ENCODE peak calls at places on chromosome 20, in six cellular contexts. One of them, this sample, is unnamed.

GRCh38 chr20:5448449-5449118 is 131.8 kb upstream of the PROKR2 start:
- DNase-seq in heart right ventricle: no peak
- DNase-seq in effector CD8-positive, alpha-beta T cell: peak
- DNase-seq in activated CD4-positive, CD25-positive, alpha-beta regulatory T cell: no peak
- DNase-seq in stimulated activated CD4-positive, alpha-beta T cell treated with anti-CD3 and anti-CD28 coated beads, Interleukin-1b, Interleukin-23, amount 100 ng/mL, for 24 hours: peak
- DNase-seq in iPS DF 6.9: peak
- DNase-seq in this sample: peak

GRCh38 chr20:47713941-47714450 is 71.3 kb downstream of the SULF2 start:
- DNase-seq in heart right ventricle: no peak
- DNase-seq in activated CD4-positive, CD25-positive, alpha-beta regulatory T cell: no peak
- DNase-seq in effector CD8-positive, alpha-beta T cell: no peak
- DNase-seq in stimulated activated CD4-positive, alpha-beta T cell treated with anti-CD3 and anti-CD28 coated beads, Interleukin-1b, Interleukin-23, amount 100 ng/mL, for 24 hours: no peak
- DNase-seq in iPS DF 6.9: no peak
- DNase-seq in this sample: no peak

GRCh38 chr20:6765469-6766058 is 1.9 kb upstream of the BMP2 start:
- DNase-seq in heart right ventricle: no peak
- DNase-seq in activated CD4-positive, CD25-positive, alpha-beta regulatory T cell: no peak
- DNase-seq in stimulated activated CD4-positive, alpha-beta T cell treated with anti-CD3 and anti-CD28 coated beads, Interleukin-1b, Interleukin-23, amount 100 ng/mL, for 24 hours: no peak
- DNase-seq in effector CD8-positive, alpha-beta T cell: no peak
- DNase-seq in iPS DF 6.9: no peak
- DNase-seq in this sample: no peak

GRCh38 chr20:59728722-59729430 is 124.5 kb downstream of the PHACTR3 start:
- DNase-seq in activated CD4-positive, CD25-positive, alpha-beta regulatory T cell: no peak
- DNase-seq in effector CD8-positive, alpha-beta T cell: no peak
- DNase-seq in iPS DF 6.9: no peak
- DNase-seq in heart right ventricle: no peak
- DNase-seq in stimulated activated CD4-positive, alpha-beta T cell treated with anti-CD3 and anti-CD28 coated beads, Interleukin-1b, Interleukin-23, amount 100 ng/mL, for 24 hours: no peak
- DNase-seq in this sample: no peak

GRCh38 chr20:59424976-59425375 is 124.6 kb downstream of the EDN3 start:
- DNase-seq in stimulated activated CD4-positive, alpha-beta T cell treated with anti-CD3 and anti-CD28 coated beads, Interleukin-1b, Interleukin-23, amount 100 ng/mL, for 24 hours: no peak
- DNase-seq in effector CD8-positive, alpha-beta T cell: no peak
- DNase-seq in activated CD4-positive, CD25-positive, alpha-beta regulatory T cell: no peak
- DNase-seq in heart right ventricle: no peak
- DNase-seq in iPS DF 6.9: no peak
- DNase-seq in this sample: no peak

GRCh38 chr20:25526446-25526845 is 58.9 kb downstream of the NINL start:
- DNase-seq in iPS DF 6.9: no peak
- DNase-seq in activated CD4-positive, CD25-positive, alpha-beta regulatory T cell: no peak
- DNase-seq in effector CD8-positive, alpha-beta T cell: no peak
- DNase-seq in heart right ventricle: no peak
- DNase-seq in stimulated activated CD4-positive, alpha-beta T cell treated with anti-CD3 and anti-CD28 coated beads, Interleukin-1b, Interleukin-23, amount 100 ng/mL, for 24 hours: no peak
- DNase-seq in this sample: no peak

GRCh38 chr20:21322921-21323321 is 19.8 kb downstream of the XRN2 start:
- DNase-seq in heart right ventricle: no peak
- DNase-seq in activated CD4-positive, CD25-positive, alpha-beta regulatory T cell: no peak
- DNase-seq in effector CD8-positive, alpha-beta T cell: no peak
- DNase-seq in iPS DF 6.9: no peak
- DNase-seq in stimulated activated CD4-positive, alpha-beta T cell treated with anti-CD3 and anti-CD28 coated beads, Interleukin-1b, Interleukin-23, amount 100 ng/mL, for 24 hours: no peak
- DNase-seq in this sample: no peak

GRCh38 chr20:57078101-57078500 is 188.3 kb downstream of the BMP7 start:
- DNase-seq in activated CD4-positive, CD25-positive, alpha-beta regulatory T cell: no peak
- DNase-seq in stimulated activated CD4-positive, alpha-beta T cell treated with anti-CD3 and anti-CD28 coated beads, Interleukin-1b, Interleukin-23, amount 100 ng/mL, for 24 hours: no peak
- DNase-seq in heart right ventricle: no peak
- DNase-seq in iPS DF 6.9: no peak
- DNase-seq in effector CD8-positive, alpha-beta T cell: no peak
- DNase-seq in this sample: no peak

GRCh38 chr20:31833130-31833930 is 12.1 kb downstream of the FOXS1 start:
- DNase-seq in stimulated activated CD4-positive, alpha-beta T cell treated with anti-CD3 and anti-CD28 coated beads, Interleukin-1b, Interleukin-23, amount 100 ng/mL, for 24 hours: peak
- DNase-seq in activated CD4-positive, CD25-positive, alpha-beta regulatory T cell: peak
- DNase-seq in heart right ventricle: peak
- DNase-seq in effector CD8-positive, alpha-beta T cell: peak
- DNase-seq in iPS DF 6.9: peak
- DNase-seq in this sample: no peak

GRCh38 chr20:57990396-57990987 is 238.0 kb downstream of the ANKRD60 start:
- DNase-seq in iPS DF 6.9: no peak
- DNase-seq in effector CD8-positive, alpha-beta T cell: no peak
- DNase-seq in activated CD4-positive, CD25-positive, alpha-beta regulatory T cell: no peak
- DNase-seq in heart right ventricle: no peak
- DNase-seq in stimulated activated CD4-positive, alpha-beta T cell treated with anti-CD3 and anti-CD28 coated beads, Interleukin-1b, Interleukin-23, amount 100 ng/mL, for 24 hours: no peak
- DNase-seq in this sample: no peak

GRCh38 chr20:59064214-59064722 is 21.7 kb upstream of the PRELID3B start:
- DNase-seq in effector CD8-positive, alpha-beta T cell: no peak
- DNase-seq in activated CD4-positive, CD25-positive, alpha-beta regulatory T cell: no peak
- DNase-seq in stimulated activated CD4-positive, alpha-beta T cell treated with anti-CD3 and anti-CD28 coated beads, Interleukin-1b, Interleukin-23, amount 100 ng/mL, for 24 hours: no peak
- DNase-seq in iPS DF 6.9: no peak
- DNase-seq in heart right ventricle: no peak
- DNase-seq in this sample: no peak

GRCh38 chr20:59001449-59002171 is 5.4 kb downstream of the CTSZ start:
- DNase-seq in activated CD4-positive, CD25-positive, alpha-beta regulatory T cell: no peak
- DNase-seq in effector CD8-positive, alpha-beta T cell: no peak
- DNase-seq in heart right ventricle: no peak
- DNase-seq in stimulated activated CD4-positive, alpha-beta T cell treated with anti-CD3 and anti-CD28 coated beads, Interleukin-1b, Interleukin-23, amount 100 ng/mL, for 24 hours: no peak
- DNase-seq in iPS DF 6.9: no peak
- DNase-seq in this sample: no peak

GRCh38 chr20:62684986-62685385 is 23.6 kb upstream of the NTSR1 start:
- DNase-seq in heart right ventricle: no peak
- DNase-seq in iPS DF 6.9: no peak
- DNase-seq in activated CD4-positive, CD25-positive, alpha-beta regulatory T cell: no peak
- DNase-seq in stimulated activated CD4-positive, alpha-beta T cell treated with anti-CD3 and anti-CD28 coated beads, Interleukin-1b, Interleukin-23, amount 100 ng/mL, for 24 hours: no peak
- DNase-seq in effector CD8-positive, alpha-beta T cell: no peak
- DNase-seq in this sample: no peak

GRCh38 chr20:12570371-12570770 is 438.4 kb upstream of the SPTLC3 start:
- DNase-seq in activated CD4-positive, CD25-positive, alpha-beta regulatory T cell: no peak
- DNase-seq in iPS DF 6.9: peak
- DNase-seq in heart right ventricle: no peak
- DNase-seq in effector CD8-positive, alpha-beta T cell: no peak
- DNase-seq in stimulated activated CD4-positive, alpha-beta T cell treated with anti-CD3 and anti-CD28 coated beads, Interleukin-1b, Interleukin-23, amount 100 ng/mL, for 24 hours: no peak
- DNase-seq in this sample: no peak

GRCh38 chr20:24559114-24559513 is 89.7 kb downstream of the SYNDIG1 start:
- DNase-seq in iPS DF 6.9: no peak
- DNase-seq in stimulated activated CD4-positive, alpha-beta T cell treated with anti-CD3 and anti-CD28 coated beads, Interleukin-1b, Interleukin-23, amount 100 ng/mL, for 24 hours: no peak
- DNase-seq in heart right ventricle: no peak
- DNase-seq in activated CD4-positive, CD25-positive, alpha-beta regulatory T cell: no peak
- DNase-seq in effector CD8-positive, alpha-beta T cell: no peak
- DNase-seq in this sample: no peak

GRCh38 chr20:48668451-48668946 is 159.3 kb downstream of the PREX1 start:
- DNase-seq in effector CD8-positive, alpha-beta T cell: no peak
- DNase-seq in activated CD4-positive, CD25-positive, alpha-beta regulatory T cell: no peak
- DNase-seq in heart right ventricle: no peak
- DNase-seq in iPS DF 6.9: no peak
- DNase-seq in stimulated activated CD4-positive, alpha-beta T cell treated with anti-CD3 and anti-CD28 coated beads, Interleukin-1b, Interleukin-23, amount 100 ng/mL, for 24 hours: no peak
- DNase-seq in this sample: no peak

GRCh38 chr20:3800256-3800877 is 4.3 kb downstream of the CDC25B start:
- DNase-seq in stimulated activated CD4-positive, alpha-beta T cell treated with anti-CD3 and anti-CD28 coated beads, Interleukin-1b, Interleukin-23, amount 100 ng/mL, for 24 hours: no peak
- DNase-seq in heart right ventricle: no peak
- DNase-seq in iPS DF 6.9: no peak
- DNase-seq in activated CD4-positive, CD25-positive, alpha-beta regulatory T cell: no peak
- DNase-seq in effector CD8-positive, alpha-beta T cell: no peak
- DNase-seq in this sample: no peak

GRCh38 chr20:25860531-25861150 is 164.0 kb upstream of the ZNF337 start:
- DNase-seq in iPS DF 6.9: no peak
- DNase-seq in effector CD8-positive, alpha-beta T cell: no peak
- DNase-seq in activated CD4-positive, CD25-positive, alpha-beta regulatory T cell: no peak
- DNase-seq in stimulated activated CD4-positive, alpha-beta T cell treated with anti-CD3 and anti-CD28 coated beads, Interleukin-1b, Interleukin-23, amount 100 ng/mL, for 24 hours: no peak
- DNase-seq in heart right ventricle: no peak
- DNase-seq in this sample: no peak

GRCh38 chr20:63653041-63653973 is at the start of gene STMN3:
- DNase-seq in effector CD8-positive, alpha-beta T cell: peak
- DNase-seq in stimulated activated CD4-positive, alpha-beta T cell treated with anti-CD3 and anti-CD28 coated beads, Interleukin-1b, Interleukin-23, amount 100 ng/mL, for 24 hours: peak
- DNase-seq in iPS DF 6.9: peak
- DNase-seq in activated CD4-positive, CD25-positive, alpha-beta regulatory T cell: peak
- DNase-seq in heart right ventricle: peak
- DNase-seq in this sample: peak

GRCh38 chr20:33732166-33732970 is 572 bp downstream of the ZNF341 start:
- DNase-seq in activated CD4-positive, CD25-positive, alpha-beta regulatory T cell: peak
- DNase-seq in heart right ventricle: peak
- DNase-seq in stimulated activated CD4-positive, alpha-beta T cell treated with anti-CD3 and anti-CD28 coated beads, Interleukin-1b, Interleukin-23, amount 100 ng/mL, for 24 hours: peak
- DNase-seq in iPS DF 6.9: no peak
- DNase-seq in effector CD8-positive, alpha-beta T cell: peak
- DNase-seq in this sample: peak

GRCh38 chr20:45867811-45868176 is 10.4 kb downstream of the ZSWIM3 start:
- DNase-seq in heart right ventricle: no peak
- DNase-seq in stimulated activated CD4-positive, alpha-beta T cell treated with anti-CD3 and anti-CD28 coated beads, Interleukin-1b, Interleukin-23, amount 100 ng/mL, for 24 hours: no peak
- DNase-seq in activated CD4-positive, CD25-positive, alpha-beta regulatory T cell: no peak
- DNase-seq in iPS DF 6.9: no peak
- DNase-seq in effector CD8-positive, alpha-beta T cell: no peak
- DNase-seq in this sample: no peak

GRCh38 chr20:31608256-31608980 is 3.3 kb downstream of the ID1 start:
- DNase-seq in heart right ventricle: peak
- DNase-seq in effector CD8-positive, alpha-beta T cell: no peak
- DNase-seq in activated CD4-positive, CD25-positive, alpha-beta regulatory T cell: no peak
- DNase-seq in iPS DF 6.9: no peak
- DNase-seq in stimulated activated CD4-positive, alpha-beta T cell treated with anti-CD3 and anti-CD28 coated beads, Interleukin-1b, Interleukin-23, amount 100 ng/mL, for 24 hours: no peak
- DNase-seq in this sample: no peak

GRCh38 chr20:51995551-51995951 is 193.2 kb upstream of the SALL4 start:
- DNase-seq in activated CD4-positive, CD25-positive, alpha-beta regulatory T cell: no peak
- DNase-seq in iPS DF 6.9: no peak
- DNase-seq in heart right ventricle: no peak
- DNase-seq in stimulated activated CD4-positive, alpha-beta T cell treated with anti-CD3 and anti-CD28 coated beads, Interleukin-1b, Interleukin-23, amount 100 ng/mL, for 24 hours: no peak
- DNase-seq in effector CD8-positive, alpha-beta T cell: no peak
- DNase-seq in this sample: no peak

This sample was measured in stimulated activated naive CD4-positive, alpha-beta T cell.